ENCODE peak calls at places on chromosomes 1 and 21, in nine cellular contexts. One of them, this sample, is unnamed.

GRCh38 chr21:36860736-36861594 is 105.5 kb downstream of the HLCS start:
- DNase-seq in heart left ventricle: no peak
- DNase-seq in stomach: no peak
- DNase-seq in Peyer's patch: no peak
- DNase-seq in A549: peak
- DNase-seq in ovary: no peak
- DNase-seq in IMR-90: peak
- DNase-seq in tibial nerve: no peak
- DNase-seq in body of pancreas: no peak
- DNase-seq in this sample: no peak

GRCh38 chr1:23196627-23197328 is 20.5 kb downstream of the HTR1D start:
- DNase-seq in heart left ventricle: no peak
- DNase-seq in stomach: no peak
- DNase-seq in Peyer's patch: no peak
- DNase-seq in A549: peak
- DNase-seq in ovary: no peak
- DNase-seq in IMR-90: peak
- DNase-seq in tibial nerve: no peak
- DNase-seq in body of pancreas: no peak
- DNase-seq in this sample: no peak

GRCh38 chr1:184212649-184213314 is 161.3 kb downstream of the TSEN15 start:
- DNase-seq in heart left ventricle: no peak
- DNase-seq in stomach: no peak
- DNase-seq in Peyer's patch: no peak
- DNase-seq in A549: peak
- DNase-seq in ovary: no peak
- DNase-seq in IMR-90: peak
- DNase-seq in tibial nerve: no peak
- DNase-seq in body of pancreas: no peak
- DNase-seq in this sample: no peak

GRCh38 chr1:78229344-78229743 is 183.6 kb downstream of the GIPC2 start:
- DNase-seq in heart left ventricle: no peak
- DNase-seq in stomach: no peak
- DNase-seq in Peyer's patch: no peak
- DNase-seq in A549: no peak
- DNase-seq in ovary: no peak
- DNase-seq in IMR-90: peak
- DNase-seq in tibial nerve: no peak
- DNase-seq in body of pancreas: no peak
- DNase-seq in this sample: no peak

GRCh38 chr1:54716299-54717047 is 812 bp downstream of the TTC4 start:
- DNase-seq in heart left ventricle: no peak
- DNase-seq in stomach: no peak
- DNase-seq in Peyer's patch: no peak
- DNase-seq in A549: no peak
- DNase-seq in ovary: no peak
- DNase-seq in IMR-90: peak
- DNase-seq in tibial nerve: no peak
- DNase-seq in body of pancreas: no peak
- DNase-seq in this sample: no peak

GRCh38 chr1:190168893-190169292 is 308.8 kb downstream of the BRINP3 start:
- DNase-seq in heart left ventricle: no peak
- DNase-seq in stomach: no peak
- DNase-seq in Peyer's patch: no peak
- DNase-seq in A549: no peak
- DNase-seq in ovary: no peak
- DNase-seq in IMR-90: peak
- DNase-seq in tibial nerve: no peak
- DNase-seq in body of pancreas: no peak
- DNase-seq in this sample: no peak

GRCh38 chr1:200889571-200889970 is 5.1 kb upstream of the INAVA start:
- DNase-seq in heart left ventricle: no peak
- DNase-seq in stomach: no peak
- DNase-seq in Peyer's patch: no peak
- DNase-seq in A549: no peak
- DNase-seq in ovary: no peak
- DNase-seq in IMR-90: no peak
- DNase-seq in tibial nerve: no peak
- DNase-seq in body of pancreas: no peak
- DNase-seq in this sample: no peak

GRCh38 chr1:30923597-30923996 is 15.0 kb upstream of the SDC3 start:
- DNase-seq in heart left ventricle: no peak
- DNase-seq in stomach: no peak
- DNase-seq in Peyer's patch: no peak
- DNase-seq in A549: no peak
- DNase-seq in ovary: no peak
- DNase-seq in IMR-90: no peak
- DNase-seq in tibial nerve: no peak
- DNase-seq in body of pancreas: no peak
- DNase-seq in this sample: no peak

GRCh38 chr1:59915516-59915915 is 11.1 kb downstream of the CYP2J2 start:
- DNase-seq in heart left ventricle: no peak
- DNase-seq in stomach: no peak
- DNase-seq in Peyer's patch: no peak
- DNase-seq in A549: no peak
- DNase-seq in ovary: no peak
- DNase-seq in IMR-90: no peak
- DNase-seq in tibial nerve: no peak
- DNase-seq in body of pancreas: no peak
- DNase-seq in this sample: no peak

GRCh38 chr1:93888900-93889299 is 9.9 kb upstream of the DNTTIP2 start:
- DNase-seq in heart left ventricle: no peak
- DNase-seq in stomach: no peak
- DNase-seq in Peyer's patch: no peak
- DNase-seq in A549: no peak
- DNase-seq in ovary: no peak
- DNase-seq in IMR-90: no peak
- DNase-seq in tibial nerve: no peak
- DNase-seq in body of pancreas: no peak
- DNase-seq in this sample: no peak

GRCh38 chr1:68953316-68953715 is 456.4 kb upstream of the DEPDC1 start:
- DNase-seq in heart left ventricle: no peak
- DNase-seq in stomach: no peak
- DNase-seq in Peyer's patch: no peak
- DNase-seq in A549: no peak
- DNase-seq in ovary: no peak
- DNase-seq in IMR-90: no peak
- DNase-seq in tibial nerve: no peak
- DNase-seq in body of pancreas: no peak
- DNase-seq in this sample: no peak

GRCh38 chr1:68959631-68960030 is 462.7 kb upstream of the DEPDC1 start:
- DNase-seq in heart left ventricle: no peak
- DNase-seq in stomach: no peak
- DNase-seq in Peyer's patch: no peak
- DNase-seq in A549: no peak
- DNase-seq in ovary: no peak
- DNase-seq in IMR-90: no peak
- DNase-seq in tibial nerve: no peak
- DNase-seq in body of pancreas: no peak
- DNase-seq in this sample: no peak

GRCh38 chr1:68954841-68955240 is 458.0 kb upstream of the DEPDC1 start:
- DNase-seq in heart left ventricle: no peak
- DNase-seq in stomach: no peak
- DNase-seq in Peyer's patch: no peak
- DNase-seq in A549: no peak
- DNase-seq in ovary: no peak
- DNase-seq in IMR-90: no peak
- DNase-seq in tibial nerve: no peak
- DNase-seq in body of pancreas: no peak
- DNase-seq in this sample: no peak

GRCh38 chr1:68958957-68959356 is 462.1 kb upstream of the DEPDC1 start:
- DNase-seq in heart left ventricle: no peak
- DNase-seq in stomach: no peak
- DNase-seq in Peyer's patch: no peak
- DNase-seq in A549: no peak
- DNase-seq in ovary: no peak
- DNase-seq in IMR-90: no peak
- DNase-seq in tibial nerve: no peak
- DNase-seq in body of pancreas: no peak
- DNase-seq in this sample: no peak

GRCh38 chr1:68955424-68955823 is 458.5 kb upstream of the DEPDC1 start:
- DNase-seq in heart left ventricle: no peak
- DNase-seq in stomach: no peak
- DNase-seq in Peyer's patch: no peak
- DNase-seq in A549: no peak
- DNase-seq in ovary: no peak
- DNase-seq in IMR-90: no peak
- DNase-seq in tibial nerve: no peak
- DNase-seq in body of pancreas: no peak
- DNase-seq in this sample: no peak
- TF ChIP-seq POLR2A in heart left ventricle: no peak
- TF ChIP-seq POLR2A in stomach: no peak
- TF ChIP-seq POLR2A in Peyer's patch: no peak
- TF ChIP-seq POLR2A in A549: no peak
- TF ChIP-seq POLR2A in ovary: no peak
- TF ChIP-seq POLR2A in IMR-90: no peak
- TF ChIP-seq POLR2A in tibial nerve: no peak
- TF ChIP-seq POLR2A in body of pancreas: no peak
- TF ChIP-seq POLR2A in this sample: no peak

GRCh38 chr1:41516168-41516961 is 31.9 kb upstream of the EDN2 start:
- DNase-seq in heart left ventricle: peak
- DNase-seq in stomach: peak
- DNase-seq in Peyer's patch: peak
- DNase-seq in A549: peak
- DNase-seq in ovary: peak
- DNase-seq in IMR-90: peak
- DNase-seq in tibial nerve: peak
- DNase-seq in body of pancreas: peak
- DNase-seq in this sample: peak
- TF ChIP-seq CTCF in heart left ventricle: peak
- TF ChIP-seq CTCF in stomach: peak
- TF ChIP-seq CTCF in Peyer's patch: no peak
- TF ChIP-seq CTCF in A549: peak
- TF ChIP-seq CTCF in ovary: peak
- TF ChIP-seq CTCF in IMR-90: peak
- TF ChIP-seq CTCF in tibial nerve: peak
- TF ChIP-seq CTCF in body of pancreas: peak
- TF ChIP-seq CTCF in this sample: peak

DNA sequence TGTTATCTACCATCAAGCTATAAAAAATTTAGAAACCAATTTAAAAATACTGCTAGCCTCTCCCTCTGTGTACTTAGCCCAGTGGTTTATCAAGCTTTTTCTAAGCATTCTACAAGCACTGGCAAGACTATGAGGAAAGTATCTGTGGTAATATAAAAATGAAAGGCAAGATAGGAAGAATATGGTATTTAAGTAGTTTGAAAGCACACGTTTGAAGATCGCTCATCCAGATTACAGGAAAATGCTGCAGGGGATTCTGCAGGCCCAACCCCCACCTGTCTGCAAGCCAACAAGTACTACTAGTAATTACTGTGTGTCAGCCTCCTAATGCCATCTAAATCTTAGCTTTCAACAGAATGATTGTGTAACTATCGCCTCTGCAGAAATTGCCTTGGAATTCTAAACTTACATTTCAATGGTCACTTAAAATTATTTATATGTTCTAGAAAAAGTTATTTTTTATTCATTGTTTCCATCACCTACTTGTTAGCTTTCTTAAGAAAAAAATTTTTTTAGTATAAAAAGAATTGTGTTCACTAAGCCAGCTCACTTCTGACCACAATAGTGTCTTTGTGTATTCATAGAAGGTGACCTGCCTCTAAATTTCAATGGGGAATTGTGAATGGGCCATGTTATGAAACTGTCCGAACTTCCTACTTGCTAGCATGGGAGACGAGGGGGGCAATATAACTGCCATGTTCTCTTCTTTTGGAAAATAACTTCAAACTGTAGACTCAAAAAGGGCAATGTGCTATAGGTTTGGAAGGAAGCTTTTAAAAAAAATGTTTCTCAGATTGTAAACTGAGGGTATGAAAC is 8.4 kb downstream of the ERRFI1 start:
- DNase-seq in heart left ventricle: no peak
- DNase-seq in stomach: no peak
- DNase-seq in Peyer's patch: no peak
- DNase-seq in A549: no peak
- DNase-seq in ovary: no peak
- DNase-seq in IMR-90: no peak
- DNase-seq in tibial nerve: no peak
- DNase-seq in body of pancreas: no peak
- DNase-seq in this sample: no peak
- TF ChIP-seq POLR2A in heart left ventricle: no peak
- TF ChIP-seq POLR2A in stomach: no peak
- TF ChIP-seq POLR2A in Peyer's patch: no peak
- TF ChIP-seq POLR2A in A549: no peak
- TF ChIP-seq POLR2A in ovary: no peak
- TF ChIP-seq POLR2A in IMR-90: peak
- TF ChIP-seq POLR2A in tibial nerve: no peak
- TF ChIP-seq POLR2A in body of pancreas: peak
- TF ChIP-seq POLR2A in this sample: no peak

DNA sequence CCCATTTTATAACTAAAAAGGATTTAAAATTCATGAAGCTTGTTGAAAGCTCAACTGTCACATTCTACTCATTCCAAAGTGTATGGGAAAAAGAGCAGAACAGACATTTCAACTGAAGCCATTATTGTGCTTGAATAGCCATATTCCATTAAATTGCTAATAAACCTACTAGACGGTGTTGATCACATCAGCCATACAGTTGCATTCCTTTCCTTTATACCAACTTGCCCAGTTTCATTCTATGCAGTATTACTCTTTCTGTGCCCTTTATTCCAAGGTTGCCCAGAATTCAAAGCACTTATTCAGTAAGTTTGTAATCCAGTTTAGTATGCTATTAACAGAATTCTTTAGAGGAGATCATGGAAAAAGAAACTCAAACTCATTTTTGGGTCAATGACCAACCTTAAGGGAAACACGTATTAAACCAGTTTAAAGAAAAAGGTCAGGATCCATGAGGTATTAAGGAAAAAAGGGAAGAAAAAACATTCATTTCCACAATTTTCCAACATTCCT is 89.5 kb downstream of the DDAH1 start:
- DNase-seq in heart left ventricle: no peak
- DNase-seq in stomach: no peak
- DNase-seq in Peyer's patch: no peak
- DNase-seq in A549: no peak
- DNase-seq in ovary: no peak
- DNase-seq in IMR-90: no peak
- DNase-seq in tibial nerve: no peak
- DNase-seq in body of pancreas: no peak
- DNase-seq in this sample: no peak
- TF ChIP-seq CTCF in heart left ventricle: no peak
- TF ChIP-seq CTCF in stomach: no peak
- TF ChIP-seq CTCF in Peyer's patch: no peak
- TF ChIP-seq CTCF in A549: no peak
- TF ChIP-seq CTCF in ovary: no peak
- TF ChIP-seq CTCF in IMR-90: no peak
- TF ChIP-seq CTCF in tibial nerve: no peak
- TF ChIP-seq CTCF in body of pancreas: no peak
- TF ChIP-seq CTCF in this sample: no peak

This sample was measured in transverse colon.